ENCODE peak calls at places on chromosomes 11 and 22, in nine cellular contexts. E is mesendoderm; F is right lobe of liver; A is colonic mucosa; C is body of pancreas; P is naive thymus-derived CD4-positive, alpha-beta T cell; T is Karpas-422; L is CD4-positive, alpha-beta memory T cell; H is IMR-90. R is an unnamed sample.
A peak's percentile ranks its signal among the peaks of the same experiment; 100 is the strongest.

GRCh38 chr11:120326228-120326627 is 1.1 kb downstream of the TLCD5 start:
- DNase-seq in E (no peak), F (no peak), A (no peak), C (no peak), P (no peak), T (no peak), L (no peak), H (peak; percentile 86), R (no peak)

GRCh38 chr11:17861036-17861755 is 126.6 kb downstream of the KCNC1 start:
- DNase-seq in E (no peak), F (no peak), A (no peak), C (no peak), P (no peak), T (no peak), L (no peak), H (peak; percentile 33), R (no peak)

GRCh38 chr11:8375460-8375859 is 111.8 kb upstream of the LMO1 start:
- DNase-seq in E (peak; percentile 42), F (no peak), A (no peak), C (no peak), P (no peak), T (no peak), L (no peak), H (no peak), R (no peak)

GRCh38 chr11:2393941-2394817 is 6.4 kb upstream of the TSSC4 start:
- DNase-seq in E (no peak), F (no peak), A (no peak), C (no peak), P (no peak), T (peak; percentile 75), L (no peak), H (no peak), R (no peak)

GRCh38 chr11:16312242-16312641 is 44.1 kb downstream of the SOX6 start:
- DNase-seq in E (no peak), F (no peak), A (no peak), C (no peak), P (no peak), T (no peak), L (no peak), H (no peak), R (peak; percentile 11)

GRCh38 chr22:43289976-43290663 is 53.1 kb downstream of the SCUBE1 start:
- DNase-seq in E (no peak), F (no peak), A (no peak), C (no peak), P (no peak), T (no peak), L (no peak), H (peak; percentile 11), R (peak; percentile 76)

GRCh38 chr11:68574308-68574707 is 110.0 kb upstream of the GAL start:
- DNase-seq in E (no peak), F (no peak), A (no peak), C (no peak), P (no peak), T (no peak), L (no peak), H (peak; percentile 75), R (no peak)

GRCh38 chr11:67670316-67671210 is 3.9 kb downstream of the ALDH3B2 start:
- DNase-seq in E (no peak), F (no peak), A (no peak), C (no peak), P (no peak), T (no peak), L (no peak), H (no peak), R (no peak)

GRCh38 chr11:68010058-68011041 is at the start of gene ALDH3B1:
- DNase-seq in E (peak; percentile 71), F (peak; percentile 96), A (peak; percentile 94), C (peak; percentile 93), P (peak; percentile 31), T (peak; percentile 78), L (no peak), H (peak; percentile 70), R (peak; percentile 85)

GRCh38 chr22:47168900-47169800 is 406.7 kb downstream of the TBC1D22A start:
- DNase-seq in E (peak; percentile 63), F (peak; percentile 37), A (no peak), C (peak; percentile 50), P (no peak), T (no peak), L (no peak), H (peak; percentile 8), R (no peak)

GRCh38 chr11:125451400-125452124 is 44.5 kb downstream of the FEZ1 start:
- DNase-seq in E (peak; percentile 89), F (no peak), A (peak; percentile 44), C (peak; percentile 54), P (no peak), T (no peak), L (no peak), H (peak; percentile 25), R (peak; percentile 50)

GRCh38 chr11:63882555-63883242 is 34.3 kb downstream of the RCOR2 start:
- DNase-seq in E (peak; percentile 96), F (no peak), A (no peak), C (no peak), P (no peak), T (peak; percentile 54), L (no peak), H (no peak), R (no peak)

GRCh38 chr11:61828629-61829407 is 718 bp downstream of the FADS2 start:
- DNase-seq in E (peak; percentile 71), F (no peak), A (peak; percentile 30), C (peak; percentile 31), P (peak; percentile 31), T (peak; percentile 72), L (peak; percentile 13), H (no peak), R (peak; percentile 13)

DNA sequence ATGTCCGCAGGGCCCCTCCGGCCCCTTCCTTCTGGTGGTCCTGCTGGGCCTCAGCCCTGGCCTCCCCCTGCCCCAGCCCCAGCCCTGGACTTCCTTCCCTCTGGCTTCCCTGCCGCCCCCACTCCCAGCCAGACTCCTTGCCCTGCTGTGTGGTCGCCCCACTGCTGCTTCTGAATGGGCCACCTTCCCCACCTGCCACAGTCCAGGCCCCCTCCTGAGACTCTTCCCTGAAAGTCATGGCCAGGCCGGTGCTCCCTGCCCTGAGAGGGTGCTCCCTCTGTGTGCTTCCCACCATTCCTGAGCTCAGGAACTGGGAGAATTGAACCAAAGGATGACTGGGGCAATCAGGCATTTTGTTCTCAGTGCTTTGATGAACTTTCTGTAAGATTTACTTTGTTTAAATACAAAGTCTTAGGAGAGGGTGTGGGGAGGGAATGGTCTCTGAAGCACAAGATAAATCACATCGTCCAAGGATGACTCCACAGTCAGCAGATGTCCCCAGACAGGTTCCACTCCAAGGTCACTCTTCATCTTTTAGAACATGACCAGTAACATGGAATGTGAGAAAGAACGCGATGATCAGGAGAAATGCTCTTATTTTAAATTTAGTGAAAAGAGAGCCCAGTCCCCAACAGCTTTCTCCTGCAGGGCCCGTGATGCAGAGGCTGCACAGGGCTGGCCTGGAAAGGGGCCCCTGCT is 774 bp downstream of the APOBEC3D start:
- DNase-seq in E (no peak), F (no peak), A (no peak), C (no peak), P (no peak), T (peak; percentile 37), L (no peak), H (no peak), R (no peak)
- H3K4me3 ChIP-seq in E (no peak overlapping the region), F (peak overlapping the region; percentile 40), A (peak overlapping the region; percentile 34), C (no peak overlapping the region), P (peak overlapping the region; percentile 76), T (peak overlapping the region; percentile 67), L (peak overlapping the region; percentile 54), H (no peak overlapping the region), R (no peak overlapping the region)

DNA sequence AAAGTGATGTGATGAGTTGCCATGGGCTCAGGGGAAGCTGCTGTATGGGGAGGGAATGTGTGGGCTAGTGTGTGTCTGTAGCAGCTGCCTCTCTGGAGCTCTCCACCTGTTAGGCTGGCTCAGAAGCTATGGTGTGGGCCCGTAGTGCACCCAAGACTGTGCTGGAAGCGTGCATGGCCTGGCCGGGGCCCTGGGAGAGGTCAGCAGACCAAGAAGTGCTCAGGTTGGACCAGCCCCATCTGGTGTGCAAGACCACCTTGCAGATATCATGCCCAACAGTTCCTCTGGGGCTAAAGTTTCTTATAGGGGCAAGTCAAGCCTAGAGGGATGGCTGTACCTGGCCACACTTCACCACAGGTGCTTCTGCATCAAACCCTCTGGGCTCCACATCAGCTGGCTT is 274.4 kb upstream of the CCDC179 start:
- DNase-seq in E (no peak), F (no peak), A (no peak), C (no peak), P (no peak), T (no peak), L (no peak), H (no peak), R (no peak)
- H3K4me1 ChIP-seq in E (no peaks in the 10 kb centered on the region), F (no peaks in the 10 kb centered on the region), A (no peaks in the 10 kb centered on the region), C (no peaks in the 10 kb centered on the region), P (no peaks in the 10 kb centered on the region), T (no peaks in the 10 kb centered on the region), L (no peaks in the 10 kb centered on the region), H (no peaks in the 10 kb centered on the region), R (no peaks in the 10 kb centered on the region)

DNA sequence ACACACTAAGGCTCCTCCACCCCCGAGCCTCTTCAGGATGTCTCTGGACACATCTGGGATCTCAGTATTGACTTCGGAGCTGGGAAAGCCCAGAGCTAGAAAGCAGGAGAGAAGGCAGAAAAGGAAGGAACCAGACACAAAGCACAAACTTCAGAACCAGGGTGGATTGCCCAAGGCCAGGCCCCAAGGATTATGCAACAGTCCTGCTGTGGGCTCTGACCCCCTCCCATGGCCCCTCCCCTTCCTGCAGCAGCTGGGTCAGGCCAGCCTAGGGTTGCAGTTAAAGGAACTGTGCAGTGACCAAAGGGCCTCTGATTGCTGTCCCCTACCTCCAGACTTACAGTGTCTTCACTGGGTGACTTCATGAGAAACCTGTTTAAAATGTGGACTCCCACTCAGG is 5.3 kb downstream of the KCNE3 start:
- DNase-seq in E (peak; percentile 59), F (peak; percentile 92), A (peak; percentile 69), C (peak; percentile 87), P (no peak), T (no peak), L (no peak), H (no peak), R (no peak)
- H3K4me3 ChIP-seq in E (no peak overlapping the region), F (peak overlapping the region; percentile 52), A (no peak overlapping the region), C (no peak overlapping the region), P (no peak overlapping the region), T (no peak overlapping the region), L (no peak overlapping the region), H (peak overlapping the region; percentile 18), R (no peak overlapping the region)

GRCh38 chr11:74520927-74521665 is 27.6 kb upstream of the LIPT2 start:
- DNase-seq in E (no peak), F (no peak), A (no peak), C (peak; percentile 41), P (no peak), T (no peak), L (no peak), H (no peak), R (no peak)
- H3K4me1 ChIP-seq in E (no peaks in the 10 kb centered on the region), F (no peaks in the 10 kb centered on the region), A (no peaks in the 10 kb centered on the region), C (no peaks in the 10 kb centered on the region), P (no peaks in the 10 kb centered on the region), T (no peaks in the 10 kb centered on the region), L (no peaks in the 10 kb centered on the region), H (peaks cover 4% of the 10 kb centered on the region), R (no peaks in the 10 kb centered on the region)